ENCODE peak calls at places on chromosomes 4 and X, in seven cellular contexts. F is HFFc6, Z is body of pancreas, X is A549, H is mesothelial cell of epicardium, Q is left lung, C is kidney epithelial cell. G is an unnamed sample.

GRCh38 chrX:34805951-34806350 is 136.6 kb upstream of the FAM47B start:
- DNase-seq in F (no peak), Z (no peak), X (no peak), H (no peak), Q (no peak), C (no peak), G (no peak)

GRCh38 chrX:39163585-39163984 is 362.3 kb downstream of the MID1IP1 start:
- DNase-seq in F (no peak), Z (no peak), X (no peak), H (no peak), Q (no peak), C (no peak), G (no peak)

GRCh38 chrX:24153175-24153795 is 3.8 kb downstream of the ZFX start:
- DNase-seq in F (no peak), Z (no peak), X (peak), H (peak), Q (no peak), C (no peak), G (no peak)

GRCh38 chrX:70592091-70592490 is 147.5 kb downstream of the DLG3 start:
- DNase-seq in F (peak), Z (no peak), X (peak), H (no peak), Q (no peak), C (peak), G (no peak)

GRCh38 chrX:11427082-11428033 is 134.1 kb downstream of the AMELX start:
- DNase-seq in F (no peak), Z (peak), X (no peak), H (no peak), Q (peak), C (no peak), G (peak)

GRCh38 chr4:158008551-158009218 is 164.1 kb downstream of the GASK1B start:
- DNase-seq in F (no peak), Z (no peak), X (no peak), H (no peak), Q (no peak), C (no peak), G (no peak)

GRCh38 chr4:67292045-67292444 is 253.3 kb downstream of the CENPC start:
- DNase-seq in F (no peak), Z (no peak), X (no peak), H (no peak), Q (no peak), C (no peak), G (no peak)

GRCh38 chr4:181647396-181648107 is 595.6 kb upstream of the TENM3 start:
- DNase-seq in F (peak), Z (no peak), X (no peak), H (no peak), Q (no peak), C (no peak), G (no peak)

GRCh38 chr4:135365065-135365464 is 1163.5 kb upstream of the PABPC4L start:
- DNase-seq in F (peak), Z (no peak), X (no peak), H (no peak), Q (no peak), C (no peak), G (no peak)

GRCh38 chr4:38663801-38664703 is at the start of gene KLF3:
- DNase-seq in F (peak), Z (peak), X (peak), H (peak), Q (peak), C (no peak), G (peak)

GRCh38 chr4:109998867-109999303 is 86.2 kb downstream of the EGF start:
- DNase-seq in F (peak), Z (no peak), X (peak), H (no peak), Q (no peak), C (no peak), G (peak)

GRCh38 chr4:71241467-71242401 is 97.1 kb upstream of the SLC4A4 start:
- DNase-seq in F (no peak), Z (peak), X (no peak), H (no peak), Q (peak), C (no peak), G (no peak)

GRCh38 chr4:14749910-14750309 is 252.4 kb upstream of the CPEB2 start:
- DNase-seq in F (no peak), Z (peak), X (peak), H (no peak), Q (peak), C (no peak), G (no peak)

GRCh38 chr4:16627999-16628398 is 270.4 kb downstream of the LDB2 start:
- DNase-seq in F (peak), Z (no peak), X (no peak), H (no peak), Q (no peak), C (peak), G (no peak)

GRCh38 chrX:73828080-73828720 is 265.2 kb downstream of the CHIC1 start:
- DNase-seq in F (no peak), Z (no peak), X (no peak), H (no peak), Q (no peak), C (no peak), G (no peak)

GRCh38 chr4:135277116-135277979 is 1075.8 kb upstream of the PABPC4L start:
- DNase-seq in F (peak), Z (no peak), X (no peak), H (no peak), Q (no peak), C (no peak), G (no peak)

GRCh38 chr4:101155368-101155767 is 192.0 kb downstream of the PPP3CA start:
- DNase-seq in F (peak), Z (no peak), X (peak), H (no peak), Q (no peak), C (peak), G (no peak)

GRCh38 chr4:7006411-7006810 is 36.8 kb upstream of the TADA2B start:
- DNase-seq in F (no peak), Z (no peak), X (no peak), H (no peak), Q (no peak), C (no peak), G (no peak)

GRCh38 chr4:35247047-35247446 is 997.3 kb downstream of the ARAP2 start:
- DNase-seq in F (no peak), Z (no peak), X (no peak), H (no peak), Q (no peak), C (no peak), G (no peak)

GRCh38 chrX:31508338-31508737 is 436.5 kb upstream of the FTHL17 start:
- DNase-seq in F (peak), Z (peak), X (no peak), H (no peak), Q (no peak), C (no peak), G (no peak)

GRCh38 chrX:31546130-31546529 is 474.3 kb upstream of the FTHL17 start:
- DNase-seq in F (peak), Z (no peak), X (no peak), H (no peak), Q (no peak), C (peak), G (no peak)

GRCh38 chr4:109803924-109804571 is 2.2 kb upstream of the CFI start:
- DNase-seq in F (peak), Z (peak), X (peak), H (no peak), Q (no peak), C (no peak), G (peak)

GRCh38 chr4:165461176-165461835 is 82.5 kb downstream of the CPE start:
- DNase-seq in F (peak), Z (no peak), X (no peak), H (no peak), Q (no peak), C (no peak), G (no peak)

GRCh38 chr4:174580597-174580996 is 58.3 kb upstream of the HPGD start:
- DNase-seq in F (no peak), Z (no peak), X (no peak), H (no peak), Q (no peak), C (no peak), G (no peak)

GRCh38 chr4:181350578-181351420 is 892.4 kb upstream of the TENM3 start:
- DNase-seq in F (no peak), Z (no peak), X (no peak), H (no peak), Q (no peak), C (no peak), G (no peak)

GRCh38 chrX:112867570-112867969 is 26.9 kb upstream of the AMOT start:
- DNase-seq in F (no peak), Z (no peak), X (no peak), H (no peak), Q (no peak), C (no peak), G (no peak)

GRCh38 chr4:140069068-140069467 is 84.9 kb downstream of the MAML3 start:
- DNase-seq in F (peak), Z (no peak), X (no peak), H (no peak), Q (peak), C (no peak), G (no peak)

GRCh38 chrX:109049903-109050302 is 313.5 kb upstream of the IRS4 start:
- DNase-seq in F (no peak), Z (no peak), X (no peak), H (no peak), Q (no peak), C (no peak), G (peak)
- TF ChIP-seq CTCF in F (no peak), Z (no peak), X (no peak), H (no peak), Q (no peak), C (peak), G (peak)

DNA sequence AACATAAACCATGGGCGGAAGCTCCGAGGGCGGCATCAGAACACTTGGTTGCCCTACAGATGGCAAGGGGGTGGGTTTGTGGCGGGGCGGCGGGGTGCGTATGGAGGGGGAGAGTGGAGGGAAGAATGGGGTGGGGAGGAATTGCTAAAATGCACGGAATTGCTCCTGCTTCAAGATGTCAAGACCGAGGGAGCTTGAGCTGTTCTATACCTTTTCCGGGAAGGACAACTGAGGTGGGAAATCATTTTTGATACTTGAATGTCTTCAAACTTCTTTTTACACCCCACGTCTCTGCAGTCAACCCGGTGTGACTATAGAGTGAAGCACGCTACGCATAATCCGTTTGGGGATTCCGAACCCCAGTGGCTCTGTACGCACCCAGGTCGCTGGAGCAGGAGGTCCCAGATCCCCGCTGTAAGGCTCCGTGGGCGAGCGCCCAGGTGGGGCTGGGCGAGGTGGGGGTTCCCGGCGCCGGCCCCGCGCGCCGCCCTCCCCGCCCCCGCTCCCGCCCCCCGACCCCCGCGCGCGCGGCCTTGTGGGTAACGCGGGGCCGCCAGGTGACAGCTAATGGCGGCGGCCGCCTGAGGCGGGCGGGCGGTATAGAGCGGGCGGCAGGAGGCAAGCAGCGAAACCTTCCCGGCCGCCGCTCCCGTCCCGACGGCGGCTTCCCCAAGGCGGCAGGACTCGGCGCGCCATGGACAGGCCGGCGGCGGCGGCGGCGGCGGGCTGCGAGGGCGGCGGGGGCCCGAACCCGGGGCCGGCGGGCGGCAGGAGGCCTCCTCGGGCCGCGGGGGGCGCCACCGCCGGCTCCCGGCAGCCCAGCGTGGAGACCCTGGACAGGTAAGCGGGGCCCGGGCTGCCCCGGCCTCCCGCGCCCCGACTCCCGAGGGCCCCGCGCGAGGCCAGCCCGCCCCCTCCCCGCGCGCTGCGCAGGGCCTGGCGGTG is at the start of gene MTMR1:
- DNase-seq in F (no peak), Z (peak), X (no peak), H (no peak), Q (peak), C (no peak), G (peak)
- TF ChIP-seq CTCF in F (no peak), Z (no peak), X (no peak), H (no peak), Q (no peak), C (no peak), G (no peak)

GRCh38 chrX:40313269-40313668 is 215.5 kb upstream of the BCOR start:
- DNase-seq in F (no peak), Z (no peak), X (no peak), H (no peak), Q (no peak), C (no peak), G (no peak)

GRCh38 chrX:40316502-40316901 is 218.7 kb upstream of the BCOR start:
- DNase-seq in F (no peak), Z (no peak), X (no peak), H (no peak), Q (no peak), C (no peak), G (no peak)

GRCh38 chrX:40318076-40318475 is 220.3 kb upstream of the BCOR start:
- DNase-seq in F (no peak), Z (no peak), X (no peak), H (no peak), Q (no peak), C (no peak), G (no peak)

GRCh38 chrX:40310016-40310415 is 212.3 kb upstream of the BCOR start:
- DNase-seq in F (no peak), Z (no peak), X (no peak), H (no peak), Q (no peak), C (no peak), G (no peak)

DNA sequence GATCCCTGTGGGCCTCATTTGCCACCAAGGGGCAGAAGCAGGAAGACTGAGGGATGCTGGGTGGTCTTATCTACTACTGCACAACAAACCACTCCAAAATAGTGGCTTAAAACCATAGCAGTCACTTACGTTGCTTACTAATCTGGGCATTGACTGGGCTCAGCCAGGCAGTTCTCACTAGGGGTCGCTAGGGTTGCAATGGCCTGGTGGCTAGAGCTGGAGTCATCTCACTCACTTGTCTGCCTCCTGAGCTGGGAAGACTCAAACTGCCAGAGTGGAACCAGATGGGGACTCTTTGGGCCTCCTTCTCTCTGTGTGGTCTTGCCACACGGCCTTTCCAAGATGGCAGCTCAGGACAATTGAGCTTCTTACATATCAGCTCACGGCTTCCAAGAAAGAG is 216.3 kb upstream of the BCOR start:
- DNase-seq in F (no peak), Z (no peak), X (no peak), H (no peak), Q (no peak), C (no peak), G (no peak)
- TF ChIP-seq CTCF in F (no peak), Z (no peak), X (no peak), H (no peak), Q (no peak), C (no peak), G (no peak)

GRCh38 chrX:2391869-2392606 is 108.7 kb downstream of the DHRSX start:
- DNase-seq in F (peak), Z (no peak), X (peak), H (no peak), Q (no peak), C (peak), G (no peak)
- TF ChIP-seq CTCF in F (peak), Z (no peak), X (peak), H (no peak), Q (no peak), C (peak), G (no peak)

GRCh38 chr4:21507439-21507838 is 441.1 kb downstream of the KCNIP4 start:
- DNase-seq in F (peak), Z (no peak), X (peak), H (no peak), Q (no peak), C (no peak), G (no peak)
- TF ChIP-seq CTCF in F (peak), Z (no peak), X (no peak), H (peak), Q (no peak), C (peak), G (peak)

GRCh38 chrX:104370089-104370488 is 115.4 kb upstream of the ESX1 start:
- DNase-seq in F (no peak), Z (no peak), X (peak), H (no peak), Q (no peak), C (no peak), G (peak)
- TF ChIP-seq CTCF in F (peak), Z (no peak), X (no peak), H (no peak), Q (no peak), C (peak), G (no peak)

DNA sequence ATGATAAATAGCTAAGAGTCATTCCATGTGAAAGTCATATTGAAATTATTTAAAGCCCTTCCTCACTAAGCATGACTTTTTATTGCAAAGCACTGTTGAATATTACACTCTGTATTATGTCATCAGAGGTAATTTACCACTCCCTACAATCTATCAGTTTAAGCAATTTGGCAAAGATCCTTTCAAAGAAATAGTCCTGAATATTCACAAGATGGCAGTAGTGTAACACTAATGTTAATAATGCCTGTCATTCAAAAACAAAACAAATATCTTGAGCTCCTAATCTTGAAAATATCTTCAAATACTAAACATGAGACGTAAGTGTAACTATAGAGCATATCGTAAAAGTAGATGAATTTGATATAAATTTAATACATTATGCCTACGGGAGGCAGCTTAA is 208.6 kb upstream of the TECRL start:
- DNase-seq in F (no peak), Z (no peak), X (peak), H (no peak), Q (no peak), C (no peak), G (no peak)
- TF ChIP-seq CTCF in F (no peak), Z (no peak), X (peak), H (no peak), Q (no peak), C (no peak), G (no peak)

GRCh38 chrX:36898301-36898700 is 109.9 kb upstream of the FAM47C start:
- DNase-seq in F (no peak), Z (no peak), X (peak), H (no peak), Q (no peak), C (peak), G (no peak)
- TF ChIP-seq CTCF in F (peak), Z (peak), X (peak), H (peak), Q (peak), C (peak), G (peak)

DNA sequence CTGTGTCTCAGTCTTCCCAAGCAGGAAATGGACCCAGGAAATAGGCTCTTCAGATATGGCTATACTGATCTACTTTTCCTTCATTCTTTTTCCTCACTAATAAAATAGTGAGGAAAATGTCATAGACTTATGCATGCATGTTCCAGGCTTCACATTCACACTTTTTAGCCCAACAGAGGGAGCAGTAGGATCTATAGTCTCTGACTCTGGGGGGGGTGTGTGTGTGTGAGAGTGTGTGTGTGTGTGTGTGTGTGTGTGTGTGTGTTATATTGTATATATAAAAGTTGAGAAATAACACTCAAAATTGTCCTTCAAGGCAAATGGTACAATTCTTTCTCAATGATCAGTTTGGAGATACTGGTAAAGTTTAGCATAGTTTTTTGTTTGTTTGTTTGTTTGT is 297.2 kb upstream of the GALNT7 start:
- DNase-seq in F (no peak), Z (no peak), X (peak), H (no peak), Q (no peak), C (no peak), G (no peak)
- TF ChIP-seq CTCF in F (no peak), Z (no peak), X (no peak), H (no peak), Q (no peak), C (no peak), G (no peak)

G was measured in endothelial cell.